ENCODE peak calls at places on chromosomes 16 and 17, in seven cellular contexts. X is activated CD4-positive, alpha-beta T cell treated with anti-CD3 and anti-CD28 coated beads, Interleukin-2, amount 50 U/mL, for 1 hour; K is skeletal muscle cell; H is HL-60; V is LHCN-M2; J is midbrain; E is iris pigment epithelial cell. W is an unnamed sample.

GRCh38 chr16:88328313-88328660 is 54.5 kb upstream of the ZNF469 start:
- DNase-seq in H (no peak), J (no peak), X (no peak), V (no peak), E (no peak), K (no peak), W (no peak)

GRCh38 chr17:61797283-61797682 is 66.0 kb downstream of the BRIP1 start:
- DNase-seq in K (no peak), H (no peak), E (no peak), V (no peak), J (no peak), X (no peak), W (no peak)

GRCh38 chr16:57297856-57298255 is 13.4 kb upstream of the PLLP start:
- DNase-seq in E (no peak), H (peak; percentile 55), K (no peak), V (no peak), J (no peak), X (peak; percentile 46), W (no peak)

GRCh38 chr16:28304214-28304613 is 11.9 kb downstream of the SBK1 start:
- DNase-seq in J (no peak), V (peak; percentile 30), K (no peak), H (no peak), X (no peak), E (peak; percentile 38), W (no peak)

GRCh38 chr17:48483471-48484131 is 47.2 kb downstream of the HOXB1 start:
- DNase-seq in V (peak; percentile 100), H (peak; percentile 61), X (peak; percentile 17), K (peak; percentile 97), J (no peak), E (peak; percentile 98), W (peak; percentile 99)

GRCh38 chr17:40284085-40284713 is 3.5 kb upstream of the CDC6 start:
- DNase-seq in X (no peak), E (peak; percentile 91), K (no peak), J (no peak), V (peak; percentile 65), H (no peak), W (peak; percentile 57)

GRCh38 chr17:40561294-40561870 is 3.9 kb downstream of the CCR7 start:
- DNase-seq in K (no peak), J (no peak), E (no peak), X (no peak), V (no peak), H (no peak), W (peak; percentile 24)

GRCh38 chr17:32142857-32143524 is 689 bp downstream of the RHOT1 start:
- DNase-seq in X (no peak), E (peak; percentile 90), J (no peak), K (no peak), V (peak; percentile 64), H (peak; percentile 61), W (peak; percentile 80)

GRCh38 chr16:59950431-59950830 is 1216.3 kb upstream of the GOT2 start:
- DNase-seq in V (peak; percentile 21), H (no peak), X (no peak), E (no peak), J (no peak), K (no peak), W (no peak)

GRCh38 chr16:90072442-90073105 is 4.6 kb downstream of the PRDM7 start:
- DNase-seq in H (no peak), E (peak; percentile 44), X (no peak), J (no peak), V (no peak), K (no peak), W (no peak)

GRCh38 chr17:64938925-64939474 is 19.7 kb upstream of the LRRC37A3 start:
- DNase-seq in H (no peak), J (peak; percentile 15), V (no peak), K (no peak), E (peak; percentile 44), X (peak; percentile 40), W (no peak)

GRCh38 chr16:85199069-85199725 is 86.9 kb upstream of the CIBAR2 start:
- DNase-seq in E (peak; percentile 67), X (no peak), V (no peak), H (no peak), J (no peak), K (no peak), W (no peak)

GRCh38 chr17:37610971-37611370 is 1.8 kb upstream of the SYNRG start:
- DNase-seq in K (no peak), V (no peak), X (no peak), J (no peak), H (no peak), E (no peak), W (no peak)

GRCh38 chr17:77677637-77678036 is 280.9 kb upstream of the TNRC6C start:
- DNase-seq in K (no peak), X (no peak), J (no peak), V (no peak), E (no peak), H (no peak), W (no peak)

GRCh38 chr16:50611332-50611934 is 63.2 kb downstream of the NKD1 start:
- DNase-seq in J (no peak), V (no peak), X (no peak), K (no peak), H (peak; percentile 75), E (peak; percentile 59), W (no peak)

GRCh38 chr17:29041091-29041490 is 1.9 kb upstream of the PIPOX start:
- DNase-seq in E (no peak), V (no peak), K (no peak), X (no peak), H (no peak), J (no peak), W (no peak)

GRCh38 chr16:54174201-54174600 is 112.4 kb downstream of the IRX3 start:
- DNase-seq in V (no peak), J (no peak), X (no peak), H (no peak), E (no peak), K (no peak), W (no peak)

GRCh38 chr17:12431188-12431587 is 234.5 kb upstream of the MYOCD start:
- DNase-seq in X (no peak), H (no peak), K (no peak), J (no peak), V (no peak), E (no peak), W (no peak)

GRCh38 chr17:69710926-69711325 is 296.4 kb downstream of the MAP2K6 start:
- DNase-seq in K (no peak), H (no peak), J (no peak), V (no peak), X (no peak), E (no peak), W (no peak)

GRCh38 chr17:62064029-62064790 is 868 bp downstream of the MED13 start:
- DNase-seq in X (no peak), K (no peak), H (peak; percentile 15), V (no peak), J (no peak), E (peak; percentile 56), W (peak; percentile 39)

GRCh38 chr16:4261557-4262172 is 11.2 kb downstream of the TFAP4 start:
- DNase-seq in H (no peak), X (peak; percentile 28), J (no peak), V (no peak), E (no peak), K (no peak), W (no peak)

GRCh38 chr17:80307994-80308671 is 47.5 kb downstream of the RNF213 start:
- DNase-seq in J (no peak), H (no peak), V (no peak), X (no peak), K (no peak), E (no peak), W (no peak)

GRCh38 chr16:85027349-85027967 is at the start of gene KIAA0513:
- DNase-seq in J (peak; percentile 97), V (peak; percentile 88), H (peak; percentile 85), K (peak; percentile 75), E (peak; percentile 87), X (peak; percentile 95), W (peak; percentile 83)

GRCh38 chr17:27569257-27569722 is 61.7 kb upstream of the LGALS9 start:
- DNase-seq in V (no peak), J (peak; percentile 17), H (peak; percentile 49), X (peak; percentile 22), E (peak; percentile 31), K (no peak), W (peak; percentile 31)

GRCh38 chr16:55703003-55704001 is 47.5 kb downstream of the SLC6A2 start:
- DNase-seq in E (peak; percentile 58), J (peak; percentile 74), K (peak; percentile 23), X (no peak), H (no peak), V (peak; percentile 41), W (peak; percentile 55)

GRCh38 chr16:3029499-3030127 is 5.8 kb downstream of the THOC6 start:
- DNase-seq in V (no peak), J (no peak), H (peak; percentile 72), X (no peak), E (peak; percentile 48), K (no peak), W (no peak)

W was measured in SW480.